ENCODE peak calls at places on chromosomes 11 and 22, in nine cellular contexts. E, S, B, Q, C, P, L, R and M are unnamed samples.

GRCh38 chr11:60971520-60971919 is at the start of gene CD6:
- DNase-seq in E (peak), S (no peak), B (no peak), Q (no peak), C (peak), P (no peak), L (peak), R (no peak), M (no peak)

GRCh38 chr11:117239295-117239694 is 6.8 kb downstream of the RNF214 start:
- DNase-seq in E (no peak), S (no peak), B (peak), Q (peak), C (no peak), P (no peak), L (no peak), R (no peak), M (peak)

GRCh38 chr22:41513391-41513790 is 30.9 kb downstream of the POLR3H start:
- DNase-seq in E (no peak), S (no peak), B (no peak), Q (no peak), C (no peak), P (no peak), L (no peak), R (no peak), M (no peak)

GRCh38 chr11:70587095-70587389 is 188.7 kb downstream of the CTTN start:
- DNase-seq in E (no peak), S (no peak), B (peak), Q (no peak), C (no peak), P (no peak), L (no peak), R (no peak), M (no peak)

GRCh38 chr11:121540627-121541026 is 87.9 kb upstream of the SORL1-AS1 start:
- DNase-seq in E (no peak), S (peak), B (no peak), Q (no peak), C (no peak), P (peak), L (no peak), R (no peak), M (no peak)

GRCh38 chr11:72078477-72078876 is 1.9 kb downstream of the NUMA1 start:
- DNase-seq in E (no peak), S (no peak), B (no peak), Q (no peak), C (no peak), P (no peak), L (no peak), R (no peak), M (no peak)

GRCh38 chr11:4636962-4637661 is at the start of gene OR51D1:
- DNase-seq in E (peak), S (peak), B (peak), Q (peak), C (peak), P (peak), L (peak), R (peak), M (peak)

GRCh38 chr11:122850076-122850631 is 11.9 kb downstream of the CRTAM start:
- DNase-seq in E (no peak), S (no peak), B (peak), Q (peak), C (no peak), P (no peak), L (no peak), R (no peak), M (peak)

GRCh38 chr22:20180245-20180630 is 29.4 kb upstream of the CCDC188 start:
- DNase-seq in E (no peak), S (no peak), B (no peak), Q (no peak), C (no peak), P (no peak), L (no peak), R (peak), M (no peak)

GRCh38 chr22:19523240-19524169 is 705 bp downstream of the CLDN5 start:
- DNase-seq in E (no peak), S (no peak), B (peak), Q (no peak), C (no peak), P (no peak), L (peak), R (peak), M (peak)

GRCh38 chr11:134978388-134979088 is 566.5 kb upstream of the B3GAT1 start:
- DNase-seq in E (no peak), S (no peak), B (no peak), Q (no peak), C (no peak), P (no peak), L (no peak), R (no peak), M (no peak)

GRCh38 chr11:120858740-120859139 is 165.2 kb upstream of the TBCEL start:
- DNase-seq in E (no peak), S (no peak), B (peak), Q (no peak), C (no peak), P (no peak), L (no peak), R (no peak), M (no peak)

GRCh38 chr22:36423461-36424404 is 36.0 kb upstream of the MYH9 start:
- DNase-seq in E (no peak), S (no peak), B (peak), Q (peak), C (no peak), P (no peak), L (no peak), R (no peak), M (peak)

GRCh38 chr11:112837162-112837826 is 123.9 kb upstream of the NCAM1 start:
- DNase-seq in E (no peak), S (peak), B (no peak), Q (no peak), C (no peak), P (no peak), L (no peak), R (peak), M (no peak)

GRCh38 chr11:117199061-117199915 is at the start of gene TAGLN:
- DNase-seq in E (no peak), S (no peak), B (peak), Q (peak), C (no peak), P (no peak), L (no peak), R (peak), M (peak)

GRCh38 chr22:39349506-39349966 is 255 bp upstream of the SYNGR1 start:
- DNase-seq in E (no peak), S (peak), B (peak), Q (peak), C (no peak), P (no peak), L (peak), R (peak), M (no peak)

GRCh38 chr11:46039990-46040389 is 81.3 kb downstream of the PHF21A start:
- DNase-seq in E (no peak), S (no peak), B (peak), Q (peak), C (no peak), P (no peak), L (no peak), R (no peak), M (no peak)

GRCh38 chr11:81497202-81497804 is 1236.4 kb downstream of the FAM181B start:
- DNase-seq in E (no peak), S (peak), B (peak), Q (peak), C (no peak), P (no peak), L (no peak), R (peak), M (no peak)

GRCh38 chr22:50146440-50147228 is 23.9 kb upstream of the PANX2 start:
- DNase-seq in E (no peak), S (no peak), B (peak), Q (peak), C (no peak), P (peak), L (no peak), R (no peak), M (peak)

GRCh38 chr11:64767344-64768299 is 7.8 kb upstream of the PYGM start:
- DNase-seq in E (peak), S (no peak), B (peak), Q (peak), C (peak), P (no peak), L (peak), R (peak), M (peak)

GRCh38 chr22:28141614-28142013 is 222.6 kb upstream of the PITPNB start:
- DNase-seq in E (no peak), S (no peak), B (peak), Q (no peak), C (no peak), P (no peak), L (no peak), R (no peak), M (no peak)